ENCODE peak calls at places on chromosomes 3 and 15, in nine cellular contexts. L is psoas muscle, O is heart left ventricle, M is fibroblast of lung, B is MM.1S, Q is aorta, X is ovary, Y is body of pancreas, H is lower lobe of right lung. R is an unnamed sample. For H3K4me1, the result is how much of the 10 kb centered on the place peaks cover.

GRCh38 chr3:170868577-170869239 is 1.3 kb downstream of the RPL22L1 start:
- DNase-seq in H (no peak), X (peak), O (no peak), L (no peak), M (no peak), Q (no peak), B (peak), Y (no peak), R (no peak)

GRCh38 chr3:119340014-119340413 is 45.8 kb downstream of the ARHGAP31 start:
- DNase-seq in Y (no peak), M (no peak), H (no peak), Q (no peak), B (no peak), O (no peak), L (no peak), X (no peak), R (no peak)

GRCh38 chr15:29490747-29491471 is 221.3 kb upstream of the NSMCE3 start:
- DNase-seq in X (no peak), Y (no peak), L (no peak), M (no peak), O (no peak), B (no peak), H (no peak), Q (no peak), R (no peak)

GRCh38 chr3:55177749-55178148 is 249.9 kb upstream of the LRTM1 start:
- DNase-seq in H (no peak), X (no peak), L (no peak), Q (no peak), M (peak), O (no peak), Y (no peak), B (no peak), R (no peak)

GRCh38 chr3:150292891-150293290 is 115.2 kb upstream of the TSC22D2 start:
- DNase-seq in Q (no peak), L (no peak), M (peak), B (no peak), Y (no peak), O (no peak), H (no peak), X (no peak), R (no peak)

GRCh38 chr3:112097378-112097777 is 11.2 kb downstream of the C3orf52 start:
- DNase-seq in L (no peak), B (no peak), H (no peak), M (peak), X (no peak), Q (no peak), O (no peak), Y (peak), R (peak)

GRCh38 chr15:75928680-75929608 is 25.3 kb downstream of the FBXO22 start:
- DNase-seq in H (no peak), Q (no peak), X (no peak), M (peak), L (no peak), Y (peak), B (peak), O (no peak), R (no peak)

GRCh38 chr3:136835817-136836510 is 17.0 kb downstream of the SLC35G2 start:
- DNase-seq in X (no peak), H (no peak), Y (no peak), O (no peak), B (no peak), M (peak), Q (no peak), L (no peak), R (no peak)

GRCh38 chr3:99972380-99973104 is 141.8 kb downstream of the FILIP1L start:
- DNase-seq in M (no peak), Y (no peak), H (no peak), L (peak), B (no peak), O (no peak), Q (peak), X (no peak), R (peak)

GRCh38 chr3:167372138-167372537 is 8.0 kb downstream of the ZBBX start:
- DNase-seq in O (no peak), M (no peak), H (no peak), L (no peak), Q (no peak), Y (no peak), X (no peak), B (no peak), R (no peak)

GRCh38 chr3:172320468-172320867 is 127.8 kb downstream of the GHSR start:
- DNase-seq in L (no peak), Y (no peak), H (no peak), B (no peak), M (no peak), X (no peak), O (no peak), Q (no peak), R (no peak)
- H3K4me1 ChIP-seq in L (half or more), Y (under half), H (half or more), B (under half), M (under half), X (under half), O (under half), Q (under half), R (under half)

GRCh38 chr15:51601801-51602200 is 20.8 kb downstream of the DMXL2 start:
- DNase-seq in X (no peak), H (no peak), O (no peak), Y (no peak), M (no peak), B (no peak), Q (no peak), L (no peak), R (no peak)

GRCh38 chr15:51600114-51600513 is 22.5 kb downstream of the DMXL2 start:
- DNase-seq in Y (no peak), H (no peak), M (peak), Q (no peak), O (no peak), X (no peak), B (no peak), L (no peak), R (no peak)

GRCh38 chr15:51603002-51603401 is 19.6 kb downstream of the DMXL2 start:
- DNase-seq in X (no peak), L (no peak), H (no peak), O (no peak), B (no peak), Q (no peak), M (no peak), Y (no peak), R (no peak)

DNA sequence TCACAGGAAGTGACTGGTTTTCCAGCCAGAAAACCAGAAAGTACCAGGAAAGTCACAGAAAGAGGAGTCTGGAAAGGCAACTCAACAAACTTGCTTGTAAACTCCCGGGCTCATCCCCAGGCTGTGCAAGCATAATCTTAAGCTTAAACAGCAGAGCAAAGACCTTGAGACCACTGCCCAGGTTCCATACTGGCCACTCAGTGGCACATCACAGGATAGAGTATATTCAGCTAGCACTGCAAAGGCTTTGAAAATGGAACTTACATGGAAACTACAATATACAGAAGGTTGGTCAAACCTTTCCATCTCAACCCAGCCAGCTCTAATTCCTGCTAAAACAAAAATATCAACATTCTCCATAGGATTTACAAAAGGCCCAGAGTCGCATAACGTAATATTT is 20.1 kb downstream of the DMXL2 start:
- DNase-seq in M (no peak), Q (no peak), B (no peak), O (no peak), Y (no peak), X (no peak), L (no peak), H (no peak), R (no peak)
- H3K4me3 ChIP-seq in M (no peak), Q (no peak), B (no peak), O (no peak), Y (no peak), X (no peak), L (no peak), H (no peak), R (no peak)

GRCh38 chr15:40243126-40243810 is 4.4 kb downstream of the PAK6 start:
- DNase-seq in M (no peak), Q (no peak), O (no peak), Y (no peak), X (no peak), L (no peak), H (no peak), B (no peak), R (no peak)
- H3K4me1 ChIP-seq in M (under half), Q (under half), O (under half), Y (under half), X (under half), L (under half), H (under half), B (under half), R (under half)

DNA sequence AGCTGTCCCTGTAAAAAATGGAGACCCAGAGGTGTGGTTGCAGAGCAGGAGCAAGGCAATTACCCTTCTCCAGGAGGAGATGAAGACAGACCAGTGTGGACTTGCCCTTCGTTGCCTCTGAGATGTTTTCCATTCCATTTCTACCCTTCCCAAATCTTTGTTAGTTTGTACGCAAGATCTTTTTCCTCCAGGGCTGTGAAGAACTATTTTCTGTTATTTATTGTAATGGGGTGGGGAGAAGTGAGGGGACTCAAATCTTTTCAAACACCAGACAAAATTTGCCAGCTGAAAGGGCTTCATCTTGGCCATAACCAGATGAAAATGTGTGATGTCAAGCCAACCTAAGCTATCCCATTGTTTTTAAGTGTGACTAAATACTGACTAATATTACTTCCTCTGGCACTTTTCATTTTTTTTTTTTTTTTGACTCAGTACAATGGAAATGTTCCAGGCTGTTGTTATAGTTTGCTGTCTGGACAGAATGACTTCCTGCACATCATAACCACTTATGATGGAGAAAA is 271.3 kb upstream of the TPRG1 start:
- DNase-seq in X (no peak), B (no peak), Y (no peak), Q (no peak), L (no peak), M (peak), O (no peak), H (no peak), R (no peak)
- H3K4me3 ChIP-seq in X (no peak), B (no peak), Y (no peak), Q (no peak), L (no peak), M (no peak), O (no peak), H (no peak), R (no peak)

DNA sequence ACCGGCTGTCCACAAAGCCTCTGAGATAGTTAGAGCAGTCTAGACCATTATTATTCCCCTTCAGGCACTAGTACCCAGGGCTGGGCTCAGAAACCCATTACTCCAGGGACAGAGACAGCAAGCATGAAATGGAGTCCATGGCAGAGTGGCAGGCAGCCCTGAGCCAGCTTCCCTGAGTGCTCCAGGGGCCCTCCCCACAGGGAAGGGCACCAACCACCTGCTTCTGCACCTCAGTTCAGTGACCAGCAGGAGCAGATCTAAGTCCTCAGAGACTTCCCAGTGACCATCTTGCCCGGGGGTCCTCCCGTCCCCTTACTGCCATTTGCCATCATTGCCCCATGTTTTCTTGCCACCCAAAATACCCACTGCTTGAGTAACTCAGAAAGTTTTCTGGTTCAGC is 62.0 kb downstream of the DAPK2 start:
- DNase-seq in Y (no peak), Q (no peak), M (no peak), H (no peak), O (peak), X (no peak), B (no peak), L (no peak), R (no peak)
- H3K4me1 ChIP-seq in Y (under half), Q (under half), M (under half), H (half or more), O (under half), X (under half), B (under half), L (half or more), R (under half)

GRCh38 chr15:62110000-62110851 is 43.4 kb downstream of the C2CD4A start:
- DNase-seq in Y (peak), M (peak), B (no peak), X (no peak), Q (no peak), H (no peak), L (peak), O (no peak), R (no peak)
- H3K4me3 ChIP-seq in Y (no peak), M (no peak), B (no peak), X (no peak), Q (no peak), H (no peak), L (no peak), O (no peak), R (no peak)

DNA sequence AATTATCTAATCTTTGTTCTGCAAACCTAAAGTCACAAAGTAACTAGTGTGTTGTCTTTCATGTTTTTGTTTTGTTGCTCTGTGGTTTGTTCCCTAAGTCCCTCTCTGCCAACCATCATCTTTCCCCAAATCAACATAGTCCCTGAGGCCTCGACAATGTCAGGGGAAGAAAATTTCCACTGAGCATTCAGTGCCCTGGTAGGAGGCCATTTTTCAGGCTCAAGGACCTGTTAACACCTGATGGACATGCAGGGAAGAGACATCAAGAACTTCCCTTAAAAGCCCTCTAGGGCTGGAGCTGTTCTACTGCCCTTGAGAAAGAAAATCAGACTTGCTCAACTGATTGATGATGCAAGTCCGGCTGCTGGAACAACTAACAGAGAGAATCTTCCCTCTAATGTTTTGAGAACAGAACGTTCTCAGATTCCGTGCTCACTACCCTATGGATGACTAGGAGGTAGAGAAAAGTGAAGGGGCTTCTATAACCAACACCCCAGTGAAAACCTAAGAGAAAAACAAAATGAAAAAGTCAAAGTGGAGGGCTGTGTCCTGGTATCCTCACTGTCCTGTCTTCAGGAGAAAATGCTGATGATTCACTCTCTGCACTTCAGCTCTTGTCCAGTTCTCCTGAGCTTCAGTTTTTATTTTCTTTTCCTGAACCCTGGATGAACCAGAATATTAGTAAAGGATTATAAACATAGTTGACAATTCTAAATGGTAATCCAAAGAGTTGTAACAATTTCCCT is 373.1 kb downstream of the FOXP1 start:
- DNase-seq in Q (no peak), B (no peak), M (peak), O (no peak), X (no peak), L (no peak), Y (peak), H (no peak), R (no peak)
- H3K4me1 ChIP-seq in Q (under half), B (under half), M (under half), O (under half), X (under half), L (under half), Y (half or more), H (under half), R (under half)

GRCh38 chr3:50251220-50251619 is 15.2 kb downstream of the GNAI2 start:
- DNase-seq in Q (no peak), X (no peak), O (no peak), L (no peak), H (no peak), M (peak), B (no peak), Y (no peak), R (no peak)
- H3K4me3 ChIP-seq in Q (no peak), X (no peak), O (no peak), L (no peak), H (no peak), M (no peak), B (no peak), Y (no peak), R (no peak)

DNA sequence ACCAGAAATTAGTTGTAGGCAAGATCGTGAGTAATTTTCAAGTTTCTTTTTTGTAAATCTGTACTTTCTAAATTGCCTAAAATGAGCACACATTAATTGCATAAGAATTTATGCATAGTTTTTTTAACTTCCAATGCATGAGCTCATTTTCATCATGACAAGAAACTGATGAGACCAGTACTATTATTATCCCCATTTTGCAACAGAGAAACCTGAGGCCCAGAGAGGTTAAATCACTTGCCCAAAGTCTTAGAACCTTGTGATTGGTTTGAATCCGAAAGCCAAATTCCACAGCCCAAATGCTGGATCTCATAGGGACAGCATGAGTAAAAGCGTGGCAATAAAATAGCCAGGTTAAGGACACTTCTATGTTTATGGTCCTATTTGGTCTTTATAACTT is 274.7 kb downstream of the ERC2 start:
- DNase-seq in X (no peak), H (no peak), M (no peak), Y (no peak), L (no peak), Q (no peak), O (no peak), B (no peak), R (no peak)
- H3K4me1 ChIP-seq in X (under half), H (under half), M (under half), Y (under half), L (under half), Q (under half), O (under half), B (under half), R (under half)

GRCh38 chr15:70098461-70099166 is 897 bp upstream of the TLE3 start:
- DNase-seq in H (peak), Q (peak), B (peak), X (no peak), M (peak), O (no peak), L (peak), Y (peak), R (peak)
- H3K4me3 ChIP-seq in H (peak), Q (peak), B (peak), X (peak), M (peak), O (peak), L (peak), Y (peak), R (peak)